ENCODE peak calls at places on chromosomes 11 and 22, in four cellular contexts. Q is WTC11, I is HepG2, U is K562. S is an unnamed sample.

GRCh38 chr11:78961186-78961782 is 386.6 kb upstream of the NARS2 start:
- DNase-seq in I (no peak), Q (peak), U (peak), S (peak)

GRCh38 chr11:31863170-31863929 is 52.2 kb upstream of the PAX6 start:
- DNase-seq in U (no peak), Q (no peak), I (no peak), S (no peak)

GRCh38 chr22:21796863-21797262 is 61.3 kb upstream of the YPEL1 start:
- DNase-seq in Q (no peak), I (no peak), U (no peak), S (no peak)

GRCh38 chr11:121936781-121937447 is 179.1 kb downstream of the BLID start:
- DNase-seq in U (no peak), Q (no peak), I (no peak), S (no peak)

GRCh38 chr11:33598426-33599069 is 102.1 kb downstream of the C11orf91 start:
- DNase-seq in Q (peak), U (no peak), I (no peak), S (peak)

GRCh38 chr11:95699631-95700470 is 89.7 kb downstream of the FAM76B start:
- DNase-seq in U (no peak), I (no peak), Q (no peak), S (no peak)

GRCh38 chr22:30402036-30402759 is 5.4 kb downstream of the SEC14L2 start:
- DNase-seq in Q (no peak), I (no peak), U (peak), S (no peak)

GRCh38 chr11:119671048-119671447 is 58.0 kb downstream of the NECTIN1 start:
- DNase-seq in U (no peak), I (no peak), Q (no peak), S (peak)

GRCh38 chr22:31055322-31056159 is 25.6 kb upstream of the SMTN start:
- DNase-seq in U (no peak), I (peak), Q (peak), S (peak)

GRCh38 chr11:10454902-10455631 is at the start of gene AMPD3:
- DNase-seq in Q (no peak), I (peak), U (peak), S (peak)

GRCh38 chr11:70735976-70736375 is 337.6 kb downstream of the CTTN start:
- DNase-seq in I (no peak), U (no peak), Q (peak), S (no peak)

GRCh38 chr11:1476946-1477736 is 9.4 kb downstream of the MOB2 start:
- DNase-seq in Q (no peak), I (no peak), U (no peak), S (no peak)

GRCh38 chr11:42524534-42525227 is 787.1 kb upstream of the API5 start:
- DNase-seq in U (peak), I (peak), Q (peak), S (peak)

GRCh38 chr11:48034926-48035876 is 54.8 kb downstream of the PTPRJ start:
- DNase-seq in U (no peak), I (no peak), Q (no peak), S (no peak)

GRCh38 chr11:14645247-14645912 is 1.8 kb downstream of the PDE3B start:
- DNase-seq in U (peak), I (peak), Q (no peak), S (peak)

GRCh38 chr22:42841444-42841843 is 15.6 kb downstream of the ARFGAP3 start:
- DNase-seq in U (no peak), Q (no peak), I (no peak), S (no peak)

GRCh38 chr11:64224891-64225607 is 937 bp downstream of the TRPT1 start:
- DNase-seq in Q (no peak), I (no peak), U (peak), S (peak)

GRCh38 chr11:111283945-111284481 is 14.3 kb upstream of the POU2AF3 start:
- DNase-seq in Q (no peak), I (no peak), U (no peak), S (peak)

GRCh38 chr22:27349456-27349855 is 452.1 kb downstream of the MN1 start:
- DNase-seq in I (no peak), U (no peak), Q (no peak), S (no peak)

GRCh38 chr11:125314264-125315087 is 149.9 kb downstream of the PKNOX2 start:
- DNase-seq in I (no peak), Q (no peak), U (no peak), S (no peak)

GRCh38 chr22:24400726-24401596 is 26.4 kb upstream of the ADORA2A start:
- DNase-seq in U (no peak), I (no peak), Q (no peak), S (no peak)

GRCh38 chr11:76206327-76207081 is at the start of gene WNT11:
- DNase-seq in Q (peak), I (no peak), U (peak), S (peak)

GRCh38 chr11:79506124-79506523 is 65.3 kb upstream of the TENM4 start:
- DNase-seq in Q (no peak), U (no peak), I (no peak), S (no peak)

GRCh38 chr11:17553249-17553546 is 6.1 kb downstream of the OTOG start:
- DNase-seq in U (no peak), Q (no peak), I (no peak), S (no peak)

DNA sequence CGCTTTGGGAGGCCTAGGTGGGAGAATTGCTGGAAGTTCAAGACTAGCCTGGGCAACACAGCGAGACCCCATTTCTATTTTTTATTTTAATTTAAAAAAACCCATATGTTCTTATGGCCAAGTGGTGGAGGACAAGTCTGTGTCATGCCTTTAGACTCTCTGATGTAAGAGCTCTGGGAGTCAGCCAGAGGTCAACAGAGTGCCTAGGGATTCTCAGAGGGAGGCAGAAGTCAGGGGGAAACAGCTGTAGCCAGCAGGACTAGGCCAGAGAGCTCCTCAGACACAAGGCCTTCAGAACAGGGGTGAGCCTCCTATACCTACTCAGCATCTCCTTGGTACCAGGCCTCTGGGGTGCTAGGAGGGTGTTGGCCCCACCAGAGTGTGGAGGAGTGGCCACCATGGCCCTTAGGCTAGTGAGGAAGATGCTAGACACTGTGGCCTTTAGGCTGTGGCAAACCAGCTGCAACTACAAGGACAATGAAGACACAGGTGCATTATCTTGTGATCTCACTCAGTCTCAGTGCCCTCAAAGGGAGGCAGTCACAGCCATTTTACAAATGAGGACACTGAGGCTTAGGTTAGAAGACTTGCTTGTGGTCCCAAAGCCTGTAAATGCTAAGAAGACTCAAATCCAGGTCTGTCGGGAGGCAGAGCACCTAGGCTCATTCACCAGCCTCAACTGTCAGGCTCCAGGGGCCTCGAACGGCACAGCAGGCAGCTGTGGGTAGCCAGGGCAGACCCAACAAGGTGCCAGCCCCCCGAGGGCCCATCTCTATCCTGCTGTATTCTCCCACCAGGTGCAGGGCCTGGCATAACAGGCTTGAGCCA is 5.0 kb downstream of the ZP1 start:
- DNase-seq in I (no peak), Q (no peak), U (no peak), S (peak)
- TF ChIP-seq FOXJ3 in I (no peak), Q (no peak), U (no peak), S (no peak)

GRCh38 chr11:62411524-62411923 is 7.3 kb upstream of the SCGB1A1 start:
- DNase-seq in Q (no peak), I (no peak), U (no peak), S (no peak)

GRCh38 chr11:62409831-62410230 is 9.0 kb upstream of the SCGB1A1 start:
- DNase-seq in I (no peak), U (no peak), Q (no peak), S (no peak)

GRCh38 chr11:62416596-62416995 is 2.2 kb upstream of the SCGB1A1 start:
- DNase-seq in U (no peak), I (no peak), Q (no peak), S (no peak)

GRCh38 chr11:62410972-62411371 is 7.9 kb upstream of the SCGB1A1 start:
- DNase-seq in I (no peak), Q (no peak), U (no peak), S (no peak)

GRCh38 chr11:62413060-62413696 is 5.7 kb upstream of the SCGB1A1 start:
- DNase-seq in Q (no peak), U (no peak), I (no peak), S (no peak)
- TF ChIP-seq FOXJ3 in Q (no peak), U (no peak), I (no peak), S (no peak)

GRCh38 chr11:44943118-44943517 is 7.6 kb downstream of the TP53I11 start:
- DNase-seq in Q (no peak), U (no peak), I (no peak), S (no peak)
- TF ChIP-seq FOXJ3 in Q (no peak), U (no peak), I (no peak), S (no peak)

GRCh38 chr11:57881647-57882046 is 120.0 kb downstream of the CTNND1 start:
- DNase-seq in I (no peak), U (no peak), Q (no peak), S (no peak)

GRCh38 chr11:57890521-57890920 is 128.9 kb downstream of the CTNND1 start:
- DNase-seq in Q (no peak), U (no peak), I (no peak), S (no peak)

GRCh38 chr11:57883630-57884029 is 122.0 kb downstream of the CTNND1 start:
- DNase-seq in I (no peak), Q (no peak), U (no peak), S (no peak)

GRCh38 chr11:57888385-57888784 is 126.8 kb downstream of the CTNND1 start:
- DNase-seq in Q (no peak), I (no peak), U (no peak), S (no peak)

GRCh38 chr11:57885298-57886035 is 123.9 kb downstream of the CTNND1 start:
- DNase-seq in U (peak), Q (peak), I (peak), S (no peak)
- TF ChIP-seq FOXJ3 in U (no peak), Q (no peak), I (no peak), S (no peak)

DNA sequence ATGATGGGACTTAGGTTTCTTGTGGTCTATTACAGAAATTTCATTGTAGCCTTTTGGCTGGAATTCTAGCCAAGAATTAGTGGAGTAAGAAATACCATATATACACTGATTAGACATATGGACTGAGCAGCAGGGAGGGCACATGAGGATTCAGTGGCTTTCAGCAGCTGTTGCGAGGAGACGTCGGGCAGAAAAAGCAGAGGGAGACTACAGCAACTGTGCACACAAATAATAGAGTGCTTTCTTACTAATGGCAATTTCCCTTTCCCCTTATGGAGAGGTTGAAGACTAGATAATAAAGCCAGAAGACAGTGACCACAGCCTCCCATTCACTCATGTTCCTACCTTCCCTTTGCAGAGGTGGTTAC is 35.4 kb upstream of the CCDC34 start:
- DNase-seq in U (no peak), I (no peak), Q (no peak), S (no peak)
- TF ChIP-seq FOXJ3 in U (no peak), I (no peak), Q (no peak), S (no peak)

DNA sequence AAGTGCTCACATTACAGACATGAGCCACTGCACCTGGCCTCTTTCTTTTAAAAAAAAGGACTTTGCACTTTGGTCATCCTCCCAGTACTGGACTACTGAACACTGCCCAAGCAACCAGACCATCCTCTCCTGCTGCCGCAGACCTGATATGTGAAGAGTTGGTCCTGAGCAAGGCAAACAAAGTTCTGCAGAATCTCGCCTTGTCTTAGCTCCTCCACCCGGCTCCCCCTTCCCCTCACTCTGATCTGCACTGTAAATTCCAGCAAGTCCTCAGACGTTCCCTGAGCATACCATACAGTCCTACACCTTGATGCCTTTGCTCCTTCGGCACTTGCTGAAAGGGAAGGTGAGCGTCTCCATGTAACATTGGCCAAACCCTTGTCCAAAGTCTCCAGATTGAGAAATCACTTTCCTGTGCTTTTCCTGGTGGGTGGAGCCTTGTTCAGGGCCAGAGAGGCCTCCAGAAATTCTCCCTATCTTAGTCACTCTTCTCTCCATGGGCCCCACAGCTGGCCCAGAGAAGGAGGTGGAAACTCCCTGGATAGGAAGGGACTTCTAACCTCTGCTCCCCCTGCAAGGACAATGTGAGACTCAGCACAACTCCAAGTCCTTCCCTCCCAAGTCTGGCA is 47.0 kb upstream of the TIMP3 start:
- DNase-seq in I (peak), Q (no peak), U (no peak), S (no peak)
- TF ChIP-seq FOXJ3 in I (peak), Q (no peak), U (no peak), S (no peak)

GRCh38 chr11:60783141-60783484 is 2.0 kb upstream of the MS4A10 start:
- DNase-seq in I (no peak), U (no peak), Q (no peak), S (no peak)

GRCh38 chr11:60780065-60780464 is 5.1 kb upstream of the MS4A10 start:
- DNase-seq in Q (no peak), U (no peak), I (no peak), S (no peak)

GRCh38 chr11:60781286-60782044 is 3.7 kb upstream of the MS4A10 start:
- DNase-seq in Q (no peak), I (no peak), U (no peak), S (no peak)

GRCh38 chr11:60783911-60784310 is 1.2 kb upstream of the MS4A10 start:
- DNase-seq in I (no peak), Q (no peak), U (no peak), S (no peak)

DNA sequence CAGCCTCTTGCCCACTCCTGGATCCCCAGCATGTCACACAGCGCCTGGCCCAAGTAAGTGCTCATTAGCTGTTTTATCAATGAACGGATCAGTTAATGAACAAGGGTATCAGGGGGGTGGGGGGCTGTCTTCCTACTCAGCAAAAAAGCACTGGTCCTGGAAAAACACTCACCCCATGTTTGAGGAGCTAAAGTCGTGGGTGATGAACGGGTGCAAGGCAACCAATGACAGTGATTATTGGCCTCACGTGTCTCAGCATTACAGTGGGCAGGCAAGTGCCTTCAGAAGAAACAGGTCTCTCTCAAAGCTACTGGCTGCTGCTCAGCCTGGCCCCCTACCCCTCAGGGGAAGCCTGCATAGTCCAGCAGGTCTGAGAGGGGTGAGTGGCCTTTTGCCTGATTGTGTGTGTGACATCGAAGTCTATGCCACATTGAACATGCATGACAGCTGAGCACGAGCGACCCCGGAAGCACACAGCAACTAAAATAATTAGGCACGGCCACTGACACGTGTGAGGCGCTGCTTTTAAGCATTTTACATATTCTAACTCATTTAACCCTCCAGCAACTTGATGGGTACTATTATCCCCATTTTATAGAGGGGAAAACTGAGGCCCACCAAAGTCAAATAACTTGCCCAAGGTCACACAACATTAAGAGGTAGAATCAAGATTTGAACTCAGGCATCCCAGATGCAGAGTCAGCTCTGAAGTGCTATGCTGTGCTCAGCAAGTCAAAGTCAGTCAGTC is 2.6 kb upstream of the MS4A10 start:
- DNase-seq in Q (no peak), U (no peak), I (no peak), S (no peak)
- TF ChIP-seq FOXJ3 in Q (no peak), U (no peak), I (no peak), S (no peak)